ENCODE peak calls at places on chromosomes 1 and 21, in eight cellular contexts. S is GM12878, X is K562, J is upper lobe of left lung, O is HCT116, R is HepG2, Z is Panc1, V is GM23338. P is an unnamed sample.
A peak's percentile ranks its signal among the peaks of the same experiment; 100 is the strongest.

GRCh38 chr1:183073320-183073719 is 50.1 kb downstream of the LAMC1 start:
- ATAC-seq in S (no peak), Z (no peak), O (no peak), R (peak; percentile 88), X (no peak), V (no peak), J (no peak), P (no peak)

GRCh38 chr1:85947223-85947622 is 209.3 kb downstream of the COL24A1 start:
- ATAC-seq in X (no peak), O (no peak), S (peak; percentile 35), Z (no peak), J (no peak), V (no peak), R (no peak), P (no peak)

GRCh38 chr1:52920791-52921291 is 699 bp downstream of the ECHDC2 start:
- ATAC-seq in J (peak; percentile 68), X (no peak), Z (peak; percentile 81), O (peak; percentile 9), S (peak; percentile 3), R (peak; percentile 80), V (peak; percentile 81), P (peak; percentile 67)

GRCh38 chr1:207088731-207089626 is at the start of gene C4BPB:
- ATAC-seq in S (peak; percentile 30), J (peak; percentile 49), V (no peak), R (peak; percentile 93), O (no peak), X (no peak), Z (no peak), P (no peak)

GRCh38 chr1:100343897-100344296 is 8.4 kb upstream of the CDC14A start:
- ATAC-seq in R (peak; percentile 46), J (no peak), Z (no peak), X (peak; percentile 11), S (no peak), O (no peak), V (peak; percentile 78), P (no peak)

GRCh38 chr1:30778156-30778978 is 20.8 kb upstream of the LAPTM5 start:
- ATAC-seq in Z (no peak), O (peak; percentile 21), X (peak; percentile 88), J (no peak), R (no peak), V (no peak), S (peak; percentile 13), P (no peak)

GRCh38 chr1:23472351-23473036 is 11.5 kb downstream of the ASAP3 start:
- ATAC-seq in Z (no peak), R (peak; percentile 74), X (no peak), S (no peak), J (no peak), O (no peak), V (no peak), P (no peak)

GRCh38 chr1:42838482-42839190 is 7.8 kb upstream of the ZNF691 start:
- ATAC-seq in V (no peak), R (no peak), J (no peak), X (no peak), S (peak; percentile 75), Z (no peak), O (no peak), P (no peak)

GRCh38 chr1:168960114-168960513 is 146.4 kb upstream of the ATP1B1 start:
- ATAC-seq in J (no peak), R (no peak), Z (no peak), S (no peak), O (no peak), V (no peak), X (no peak), P (no peak)

GRCh38 chr1:50531601-50532000 is 108.4 kb upstream of the DMRTA2 start:
- ATAC-seq in Z (no peak), V (no peak), J (no peak), S (no peak), O (no peak), X (no peak), R (no peak), P (no peak)

GRCh38 chr21:36337099-36337509 is 17.1 kb downstream of the MORC3 start:
- ATAC-seq in X (peak; percentile 62), R (no peak), S (no peak), V (no peak), J (no peak), O (no peak), Z (no peak), P (no peak)

GRCh38 chr21:29190920-29191319 is 60.5 kb downstream of the MAP3K7CL start:
- ATAC-seq in O (no peak), Z (no peak), J (no peak), S (no peak), V (no peak), R (no peak), X (no peak), P (peak; percentile 39)

GRCh38 chr1:89356658-89357400 is 7.0 kb upstream of the GBP6 start:
- ATAC-seq in S (no peak), J (no peak), X (no peak), Z (no peak), O (no peak), R (peak; percentile 98), V (no peak), P (no peak)

GRCh38 chr1:155128469-155128754 is 736 bp downstream of the EFNA1 start:
- ATAC-seq in R (no peak), O (no peak), X (no peak), Z (no peak), V (no peak), J (no peak), S (peak; percentile 8), P (no peak)

GRCh38 chr1:155127105-155127671 is 488 bp upstream of the EFNA1 start:
- ATAC-seq in X (peak; percentile 53), S (peak; percentile 23), Z (peak; percentile 43), V (peak; percentile 20), R (peak; percentile 61), O (peak; percentile 37), J (peak; percentile 76), P (peak; percentile 51)

GRCh38 chr1:155130272-155131006 is 2.8 kb downstream of the EFNA1 start:
- ATAC-seq in Z (no peak), O (no peak), X (no peak), S (no peak), J (no peak), R (no peak), V (peak; percentile 4), P (no peak)

GRCh38 chr1:155127672-155128468 is at the start of gene EFNA1:
- ATAC-seq in Z (peak; percentile 71), X (peak; percentile 86), R (peak; percentile 23), V (peak; percentile 37), O (peak; percentile 58), S (peak; percentile 78), J (peak; percentile 42), P (peak; percentile 63)

DNA sequence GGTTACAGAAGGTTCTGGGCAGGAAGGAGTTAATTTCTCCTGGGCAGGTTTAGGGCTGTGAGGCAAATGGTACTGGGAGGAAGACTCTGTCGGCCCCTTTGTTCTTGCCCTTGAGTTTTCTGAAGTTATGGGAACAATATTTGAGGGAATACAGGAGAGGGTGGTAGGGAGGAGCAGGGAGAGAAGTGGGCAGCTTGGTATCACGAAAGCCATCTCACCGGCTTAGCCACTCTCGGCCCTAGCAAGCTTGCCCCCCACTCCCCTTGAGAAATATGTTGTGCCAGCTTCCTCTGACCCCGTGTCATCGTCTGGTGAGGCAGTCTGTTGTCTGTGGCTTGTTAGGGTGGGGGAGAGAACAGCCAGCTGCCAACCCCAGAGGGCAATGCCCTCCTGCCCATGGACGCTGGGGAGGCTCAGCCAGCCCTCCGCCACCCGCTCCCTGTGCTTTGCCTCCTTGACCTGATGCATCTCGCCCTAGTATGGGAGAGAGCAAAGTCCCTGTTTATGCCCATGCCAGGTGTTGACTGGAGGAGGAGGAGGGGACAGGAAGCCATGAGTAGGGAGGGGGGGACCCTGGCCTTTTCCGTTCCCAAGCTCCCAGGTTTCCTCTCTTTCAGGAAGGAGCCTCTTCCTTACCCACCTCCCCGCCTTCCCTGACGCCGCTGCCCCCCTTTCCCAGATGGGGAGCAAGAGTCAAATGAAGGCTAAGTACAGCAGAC is 1.2 kb downstream of the EFNA1 start:
- ATAC-seq in R (peak; percentile 5), X (no peak), V (no peak), Z (peak; percentile 7), S (no peak), O (peak; percentile 33), J (no peak), P (no peak)
- TF ChIP-seq POLR2AphosphoS5 in R (peak; percentile 70), X (no peak), V (no peak), Z (no peak), S (no peak), O (no peak), J (peak; percentile 76), P (peak; percentile 22)

GRCh38 chr21:42784896-42785451 is 94.4 kb downstream of the WDR4 start:
- ATAC-seq in Z (no peak), R (no peak), O (no peak), X (no peak), V (no peak), S (no peak), J (no peak), P (no peak)

GRCh38 chr21:42785666-42786427 is 93.5 kb downstream of the WDR4 start:
- ATAC-seq in R (no peak), S (no peak), J (peak; percentile 2), O (no peak), Z (no peak), X (no peak), V (no peak), P (no peak)

GRCh38 chr21:42781981-42782722 is 97.2 kb downstream of the WDR4 start:
- ATAC-seq in R (peak; percentile 22), S (no peak), V (peak; percentile 4), J (no peak), Z (peak; percentile 21), X (no peak), O (no peak), P (no peak)

GRCh38 chr21:42782723-42783247 is 96.6 kb downstream of the WDR4 start:
- ATAC-seq in S (no peak), R (peak; percentile 27), J (no peak), O (no peak), V (no peak), X (no peak), Z (no peak), P (no peak)

GRCh38 chr21:42784276-42784675 is 95.1 kb downstream of the WDR4 start:
- ATAC-seq in Z (no peak), O (no peak), X (no peak), J (no peak), R (no peak), V (no peak), S (no peak), P (peak; percentile 68)
- TF ChIP-seq POLR2AphosphoS5 in Z (no peak), O (no peak), X (no peak), J (no peak), R (no peak), V (no peak), S (no peak), P (no peak)

GRCh38 chr1:151993734-151994496 is at the start of gene S100A10:
- ATAC-seq in J (peak; percentile 89), S (peak; percentile 66), O (peak; percentile 58), Z (peak; percentile 70), R (peak; percentile 82), X (peak; percentile 58), V (peak; percentile 70), P (peak; percentile 79)
- TF ChIP-seq POLR2AphosphoS5 in J (peak; percentile 82), S (no peak), O (peak; percentile 71), Z (peak; percentile 85), R (peak; percentile 21), X (no peak), V (peak; percentile 32), P (peak; percentile 92)

DNA sequence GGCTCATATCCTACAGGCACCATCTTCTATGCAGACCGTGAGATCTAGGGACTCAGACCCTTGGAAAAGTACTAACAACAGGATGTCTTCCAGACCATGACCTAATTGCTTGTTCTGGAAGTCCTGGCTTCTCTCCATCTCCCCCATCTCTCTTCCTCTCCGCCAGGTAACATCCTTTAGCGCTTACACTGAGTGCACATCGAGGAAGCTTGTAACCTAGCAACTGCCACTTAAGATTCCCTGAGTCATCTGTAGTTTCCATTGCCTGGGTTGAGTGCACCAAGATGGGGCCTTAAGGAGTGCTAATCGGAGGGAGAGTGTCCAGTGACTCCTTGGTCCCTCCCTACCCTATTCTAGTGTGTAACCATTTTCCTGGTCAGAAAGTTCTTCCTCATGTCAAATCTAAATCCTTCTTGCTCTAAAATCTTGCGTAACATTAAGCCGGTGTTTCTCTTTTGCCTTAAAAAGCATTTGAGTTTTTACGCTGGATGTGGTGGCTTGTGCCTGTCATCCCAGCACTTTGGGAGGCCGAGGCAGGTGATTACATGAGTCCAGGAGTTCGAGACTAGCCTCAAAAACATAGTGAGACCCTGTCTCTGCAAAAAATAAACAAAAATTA is 9.7 kb downstream of the KLHDC8A start:
- ATAC-seq in X (no peak), V (no peak), R (no peak), J (no peak), Z (no peak), S (no peak), O (no peak), P (no peak)
- TF ChIP-seq POLR2AphosphoS5 in X (no peak), V (no peak), R (no peak), J (no peak), Z (no peak), S (no peak), O (no peak), P (no peak)

P was measured in gastroesophageal sphincter.